ENCODE peak calls at places on chromosomes 4 and X, in eight cellular contexts. Q is ovary; Z is RWPE2; A is endodermal cell; K is right atrium auricular region; I is CD8-positive, alpha-beta T cell; P is iPS DF 6.9; J is neuronal stem cell. D is an unnamed sample. For H3K9me3 and H3K4me1, the result is how much of the 10 kb centered on the place peaks cover.

GRCh38 chr4:113141901-113142346 is 92.5 kb downstream of the ANK2 start:
- DNase-seq in Q (no peak), Z (no peak), A (no peak), K (no peak), I (no peak), P (no peak), J (no peak), D (no peak)

GRCh38 chr4:69713593-69713992 is 46.8 kb downstream of the SULT1B1 start:
- DNase-seq in Q (no peak), Z (no peak), A (no peak), K (no peak), I (no peak), P (no peak), J (no peak), D (no peak)

GRCh38 chr4:111362891-111363290 is 740.0 kb upstream of the PITX2 start:
- DNase-seq in Q (no peak), Z (no peak), A (peak), K (no peak), I (no peak), P (no peak), J (no peak), D (no peak)

GRCh38 chr4:125187221-125187620 is 127.5 kb upstream of the FAT4 start:
- DNase-seq in Q (no peak), Z (no peak), A (no peak), K (no peak), I (no peak), P (no peak), J (no peak), D (no peak)

GRCh38 chrX:69524765-69525164 is 20.6 kb downstream of the NALF2 start:
- DNase-seq in Q (no peak), Z (no peak), A (no peak), K (no peak), I (no peak), P (no peak), J (no peak), D (no peak)

GRCh38 chr4:111641813-111642579 is 503.3 kb upstream of the FAM241A start:
- DNase-seq in Q (no peak), Z (peak), A (peak), K (peak), I (no peak), P (peak), J (peak), D (peak)

GRCh38 chr4:161577604-161578301 is 586.0 kb downstream of the FSTL5 start:
- DNase-seq in Q (no peak), Z (no peak), A (no peak), K (no peak), I (no peak), P (no peak), J (no peak), D (no peak)

GRCh38 chr4:107069049-107069448 is 32.9 kb upstream of the DKK2 start:
- DNase-seq in Q (no peak), Z (no peak), A (no peak), K (no peak), I (no peak), P (no peak), J (no peak), D (no peak)

GRCh38 chrX:153662266-153662665 is 11.3 kb downstream of the PNCK start:
- DNase-seq in Q (peak), Z (no peak), A (peak), K (no peak), I (peak), P (no peak), J (no peak), D (peak)

GRCh38 chrX:22541926-22542325 is 269.2 kb downstream of the CBLL2 start:
- DNase-seq in Q (no peak), Z (no peak), A (no peak), K (no peak), I (no peak), P (no peak), J (no peak), D (no peak)

GRCh38 chrX:22538581-22538980 is 265.9 kb downstream of the CBLL2 start:
- DNase-seq in Q (no peak), Z (no peak), A (no peak), K (no peak), I (no peak), P (no peak), J (no peak), D (no peak)

DNA sequence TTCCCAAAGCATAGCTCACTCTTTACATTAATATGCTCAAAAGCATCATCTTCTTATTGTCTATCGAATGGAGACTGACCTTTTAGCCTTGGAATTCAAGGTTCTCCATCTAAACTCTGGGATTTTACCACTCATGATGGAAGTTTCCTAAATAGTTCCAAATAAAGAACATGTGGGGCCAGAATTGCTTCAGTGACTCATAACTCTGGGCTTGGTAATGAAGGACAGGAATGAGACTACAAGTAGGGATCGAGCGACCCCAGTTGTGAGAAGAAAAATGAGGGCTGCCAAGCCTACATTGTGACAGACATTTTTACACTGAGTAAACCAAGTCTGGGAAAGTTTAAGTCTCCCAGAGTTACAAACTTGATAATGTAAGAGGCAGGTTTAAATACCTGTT is 269.9 kb downstream of the CBLL2 start:
- DNase-seq in Q (no peak), Z (no peak), A (no peak), K (no peak), I (no peak), P (no peak), J (no peak), D (no peak)
- H3K9me3 ChIP-seq in Q (under half), Z (under half), A (under half), K (under half), I (under half), P (under half), J (under half), D (under half)

GRCh38 chrX:8105531-8105930 is 65.5 kb downstream of the VCX2 start:
- DNase-seq in Q (no peak), Z (no peak), A (no peak), K (no peak), I (no peak), P (no peak), J (no peak), D (no peak)
- H3K27ac ChIP-seq in Q (no peak), Z (no peak), A (no peak), K (no peak), I (no peak), P (no peak), J (no peak), D (no peak)

GRCh38 chr4:25110653-25111329 is 49.5 kb downstream of the SEPSECS start:
- DNase-seq in Q (no peak), Z (no peak), A (no peak), K (no peak), I (no peak), P (no peak), J (no peak), D (no peak)
- H3K4me1 ChIP-seq in Q (under half), Z (under half), A (under half), K (under half), I (under half), P (under half), J (under half), D (under half)

GRCh38 chr4:95754667-95755066 is 85.2 kb upstream of the PDHA2 start:
- DNase-seq in Q (no peak), Z (no peak), A (no peak), K (no peak), I (no peak), P (no peak), J (no peak), D (no peak)
- H3K9me3 ChIP-seq in Q (under half), Z (under half), A (under half), K (under half), I (under half), P (under half), J (under half), D (under half)

GRCh38 chrX:148448686-148449085 is 51.7 kb upstream of the AFF2 start:
- DNase-seq in Q (no peak), Z (no peak), A (no peak), K (no peak), I (no peak), P (no peak), J (no peak), D (no peak)

GRCh38 chrX:148441387-148441786 is 59.0 kb upstream of the AFF2 start:
- DNase-seq in Q (no peak), Z (no peak), A (peak), K (no peak), I (no peak), P (peak), J (no peak), D (no peak)

GRCh38 chrX:148443216-148443615 is 57.2 kb upstream of the AFF2 start:
- DNase-seq in Q (no peak), Z (no peak), A (no peak), K (no peak), I (no peak), P (no peak), J (no peak), D (no peak)
- H3K27ac ChIP-seq in Q (no peak), Z (no peak), A (no peak), K (no peak), I (no peak), P (no peak), J (no peak), D (no peak)

GRCh38 chr4:2583517-2583916 is 47.1 kb downstream of the FAM193A start:
- DNase-seq in Q (no peak), Z (no peak), A (no peak), K (no peak), I (no peak), P (no peak), J (no peak), D (no peak)

GRCh38 chr4:2587215-2587823 is 50.9 kb downstream of the FAM193A start:
- DNase-seq in Q (no peak), Z (no peak), A (no peak), K (no peak), I (no peak), P (no peak), J (no peak), D (no peak)

GRCh38 chr4:2583092-2583491 is 46.6 kb downstream of the FAM193A start:
- DNase-seq in Q (no peak), Z (no peak), A (no peak), K (no peak), I (no peak), P (no peak), J (no peak), D (no peak)

GRCh38 chr4:2588259-2588658 is 51.8 kb downstream of the FAM193A start:
- DNase-seq in Q (no peak), Z (no peak), A (no peak), K (no peak), I (no peak), P (no peak), J (no peak), D (no peak)

GRCh38 chr4:2586502-2586901 is 50.1 kb downstream of the FAM193A start:
- DNase-seq in Q (no peak), Z (no peak), A (no peak), K (no peak), I (no peak), P (no peak), J (no peak), D (no peak)
- H3K4me1 ChIP-seq in Q (under half), Z (under half), A (under half), K (half or more), I (under half), P (under half), J (under half), D (half or more)